ENCODE peak calls at places on chromosomes 6 and 20, in eight cellular contexts. L is nephron progenitor cell, B is psoas muscle, N is left ventricle myocardium inferior, S is RWPE1, W is progenitor cell of endocrine pancreas, I is heart right ventricle, F is lung. P is an unnamed sample.

GRCh38 chr20:58587467-58587866 is 63.6 kb upstream of the STX16 start:
- DNase-seq in I (no peak), L (no peak), W (no peak), N (no peak), F (no peak), B (no peak), S (no peak), P (no peak)

GRCh38 chr6:149031545-149032317 is 284.9 kb downstream of the UST start:
- DNase-seq in B (no peak), W (no peak), N (no peak), S (peak; percentile 84), F (no peak), L (no peak), I (no peak), P (no peak)

GRCh38 chr6:160510199-160510598 is 153.9 kb downstream of the LPA start:
- DNase-seq in N (no peak), W (no peak), S (peak; percentile 16), I (no peak), F (no peak), B (no peak), L (no peak), P (no peak)

GRCh38 chr20:49584418-49585382 is 16.8 kb upstream of the PTGIS start:
- DNase-seq in I (no peak), L (no peak), W (no peak), F (no peak), S (no peak), B (no peak), N (no peak), P (no peak)

GRCh38 chr6:28497893-28498292 is 17.7 kb downstream of the GPX6 start:
- DNase-seq in B (no peak), W (no peak), I (no peak), L (no peak), F (no peak), N (no peak), S (no peak), P (no peak)

GRCh38 chr6:34476941-34477340 is 11.1 kb downstream of the PACSIN1 start:
- DNase-seq in L (no peak), F (no peak), W (no peak), B (no peak), S (no peak), N (no peak), I (no peak), P (no peak)

GRCh38 chr6:125346143-125346925 is 44.6 kb upstream of the HDDC2 start:
- DNase-seq in W (no peak), F (no peak), N (no peak), L (no peak), S (no peak), B (no peak), I (peak; percentile 37), P (no peak)

GRCh38 chr6:167906899-167907298 is 80.2 kb downstream of the AFDN start:
- DNase-seq in L (peak; percentile 29), F (peak; percentile 36), W (no peak), I (peak; percentile 49), S (peak; percentile 20), B (peak; percentile 54), N (peak; percentile 46), P (no peak)

GRCh38 chr20:50588034-50588736 is 78.0 kb downstream of the PTPN1 start:
- DNase-seq in N (peak; percentile 71), S (peak; percentile 92), L (peak; percentile 78), B (peak; percentile 88), I (peak; percentile 49), W (peak; percentile 57), F (peak; percentile 77), P (peak; percentile 63)

GRCh38 chr20:40702504-40702903 is 13.5 kb upstream of the MAFB start:
- DNase-seq in N (no peak), F (no peak), I (no peak), B (no peak), W (no peak), L (no peak), S (no peak), P (no peak)
- TF ChIP-seq CTCF in N (no peak), F (no peak), I (no peak), B (no peak), W (peak; percentile 21), L (no peak), S (peak; percentile 18), P (no peak)

GRCh38 chr20:63045401-63045800 is 38.6 kb upstream of the BHLHE23 start:
- DNase-seq in B (peak; percentile 34), W (no peak), F (no peak), S (no peak), L (no peak), N (no peak), I (no peak), P (no peak)
- TF ChIP-seq CTCF in B (no peak), W (no peak), F (no peak), S (no peak), L (no peak), N (no peak), I (no peak), P (no peak)

GRCh38 chr6:44139351-44139743 is 12.0 kb downstream of the TMEM63B start:
- DNase-seq in I (no peak), S (no peak), F (no peak), B (no peak), N (no peak), W (no peak), L (no peak), P (no peak)

GRCh38 chr6:44135173-44135748 is 7.9 kb downstream of the TMEM63B start:
- DNase-seq in S (no peak), I (no peak), B (no peak), W (no peak), F (no peak), L (no peak), N (no peak), P (no peak)

GRCh38 chr6:44135875-44136274 is 8.5 kb downstream of the TMEM63B start:
- DNase-seq in W (no peak), L (no peak), S (no peak), N (no peak), B (no peak), F (no peak), I (no peak), P (no peak)

GRCh38 chr6:44142835-44143234 is 15.5 kb downstream of the TMEM63B start:
- DNase-seq in W (no peak), B (no peak), S (no peak), L (no peak), F (no peak), I (no peak), N (no peak), P (no peak)

DNA sequence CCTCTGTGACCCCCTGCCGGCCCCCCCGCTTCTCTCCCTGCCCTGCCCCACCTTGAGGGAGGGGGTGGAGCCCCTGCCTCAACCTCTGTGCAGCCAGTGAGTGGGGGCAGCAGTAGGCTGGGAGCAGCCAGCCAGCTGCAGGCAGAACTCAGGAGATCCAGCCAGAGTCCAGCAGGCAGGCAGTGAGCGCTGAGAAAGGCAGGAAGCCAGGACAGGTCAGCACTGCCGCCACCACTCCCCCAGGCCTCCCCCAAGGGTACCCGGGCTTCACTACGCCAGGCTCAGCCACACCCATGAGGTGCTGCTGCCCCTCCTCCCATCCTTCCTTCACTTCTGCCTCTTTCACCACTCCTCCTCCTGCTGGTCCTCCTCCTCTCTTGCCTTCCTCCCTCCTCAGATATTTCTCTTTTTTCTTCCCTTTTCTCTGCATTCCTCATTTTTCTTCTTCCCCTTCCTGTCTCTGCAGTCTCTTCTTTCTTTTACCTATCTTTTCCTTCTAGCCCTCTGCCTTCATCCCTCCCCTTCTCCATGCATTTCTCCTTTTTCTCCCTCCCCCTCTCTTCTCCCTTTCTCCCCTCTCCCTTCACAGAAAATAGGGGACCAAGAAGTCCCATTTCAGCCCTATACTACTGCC is 11.5 kb downstream of the TMEM63B start:
- DNase-seq in I (no peak), N (no peak), L (no peak), S (no peak), W (no peak), F (no peak), B (no peak), P (no peak)
- TF ChIP-seq CTCF in I (no peak), N (no peak), L (no peak), S (no peak), W (no peak), F (no peak), B (no peak), P (no peak)

DNA sequence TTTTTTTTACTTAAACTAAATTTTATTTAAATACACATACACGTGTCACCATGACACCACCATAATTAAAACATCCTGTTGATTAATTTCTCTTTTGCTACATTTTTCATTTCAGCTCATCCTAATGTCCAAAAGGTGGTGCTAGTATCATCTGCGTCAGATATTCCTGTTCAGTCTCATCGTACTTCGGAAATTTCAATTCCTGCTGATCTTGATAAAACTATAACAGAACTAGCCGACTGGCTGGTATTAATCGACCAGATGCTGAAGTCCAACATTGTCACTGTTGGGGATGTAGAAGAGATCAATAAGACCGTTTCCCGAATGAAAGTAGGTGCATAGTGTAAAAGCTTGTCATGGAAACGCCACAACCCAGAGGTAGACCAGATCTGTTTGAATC is 263.4 kb downstream of the UTRN start:
- DNase-seq in I (no peak), B (no peak), F (no peak), S (no peak), L (no peak), W (no peak), N (no peak), P (no peak)
- TF ChIP-seq CTCF in I (no peak), B (no peak), F (no peak), S (no peak), L (no peak), W (no peak), N (no peak), P (no peak)